ENCODE peak calls at places on chromosome 22, in four cellular contexts. N is astrocyte, R is vagina, U is tibial artery. G is an unnamed sample.

GRCh38 chr22:17867160-17867785 is 93.0 kb upstream of the BID start:
- DNase-seq in N (no peak), R (no peak), U (peak; percentile 55), G (no peak)

GRCh38 chr22:23256986-23257888 is 76.9 kb downstream of the BCR start:
- DNase-seq in N (no peak), R (no peak), U (peak; percentile 85), G (peak; percentile 65)

GRCh38 chr22:44260216-44261035 is 52.3 kb downstream of the SHISAL1 start:
- DNase-seq in N (no peak), R (no peak), U (peak; percentile 10), G (no peak)

GRCh38 chr22:31284756-31285155 is 7.5 kb downstream of the PIK3IP1 start:
- DNase-seq in N (no peak), R (no peak), U (no peak), G (no peak)

GRCh38 chr22:47778160-47778658 is 1015.8 kb downstream of the TBC1D22A start:
- DNase-seq in N (no peak), R (no peak), U (no peak), G (no peak)

GRCh38 chr22:31957970-31958594 is 13.7 kb downstream of the YWHAH start:
- DNase-seq in N (no peak), R (no peak), U (no peak), G (no peak)

GRCh38 chr22:34481090-34481489 is 560.8 kb upstream of the LARGE1 start:
- DNase-seq in N (no peak), R (no peak), U (no peak), G (no peak)

GRCh38 chr22:30187094-30187493 is 59.5 kb downstream of the LIF start:
- DNase-seq in N (no peak), R (no peak), U (no peak), G (no peak)

GRCh38 chr22:23305321-23305910 is 125.1 kb downstream of the BCR start:
- DNase-seq in N (peak; percentile 59), R (no peak), U (peak; percentile 49), G (no peak)

GRCh38 chr22:24836282-24836681 is 30.3 kb downstream of the SGSM1 start:
- DNase-seq in N (no peak), R (no peak), U (no peak), G (no peak)

GRCh38 chr22:28243539-28243938 is 324.5 kb upstream of the PITPNB start:
- DNase-seq in N (peak; percentile 86), R (no peak), U (no peak), G (no peak)

GRCh38 chr22:28395520-28395919 is 284.1 kb downstream of the TTC28 start:
- DNase-seq in N (no peak), R (no peak), U (no peak), G (no peak)

GRCh38 chr22:24950272-24950902 is 2.1 kb upstream of the KIAA1671 start:
- DNase-seq in N (peak; percentile 66), R (no peak), U (no peak), G (no peak)

GRCh38 chr22:36084717-36085116 is 56.1 kb upstream of the RBFOX2 start:
- DNase-seq in N (no peak), R (no peak), U (no peak), G (no peak)

GRCh38 chr22:17243524-17243923 is 24.3 kb upstream of the ADA2 start:
- DNase-seq in N (no peak), R (no peak), U (peak; percentile 36), G (no peak)

GRCh38 chr22:26360169-26360885 is 68.7 kb upstream of the ASPHD2 start:
- DNase-seq in N (peak; percentile 39), R (no peak), U (peak; percentile 69), G (peak; percentile 9)

GRCh38 chr22:29693151-29693550 is 26.7 kb upstream of the CABP7 start:
- DNase-seq in N (no peak), R (no peak), U (no peak), G (no peak)

GRCh38 chr22:31282748-31283468 is 9.4 kb downstream of the PIK3IP1 start:
- DNase-seq in N (no peak), R (no peak), U (no peak), G (no peak)

GRCh38 chr22:41772645-41773044 is 27.8 kb upstream of the CCDC134 start:
- DNase-seq in N (no peak), R (no peak), U (no peak), G (no peak)

GRCh38 chr22:24153353-24153752 is 27.9 kb upstream of the SUSD2 start:
- DNase-seq in N (no peak), R (no peak), U (no peak), G (no peak)

GRCh38 chr22:30397656-30398635 is 1.1 kb downstream of the SEC14L2 start:
- DNase-seq in N (no peak), R (no peak), U (no peak), G (no peak)

GRCh38 chr22:36201630-36202312 is at the start of gene APOL4:
- DNase-seq in N (no peak), R (no peak), U (peak; percentile 66), G (peak; percentile 15)

GRCh38 chr22:28560005-28560742 is 119.5 kb downstream of the TTC28 start:
- DNase-seq in N (peak; percentile 69), R (no peak), U (no peak), G (no peak)

GRCh38 chr22:26585104-26585790 is 4.7 kb downstream of the TPST2 start:
- DNase-seq in N (peak; percentile 72), R (no peak), U (peak; percentile 45), G (no peak)

GRCh38 chr22:24060375-24060788 is 49.3 kb downstream of the CABIN1 start:
- DNase-seq in N (peak; percentile 94), R (no peak), U (peak; percentile 76), G (peak; percentile 45)

GRCh38 chr22:44881624-44882023 is 128.2 kb downstream of the PHF21B start:
- DNase-seq in N (no peak), R (no peak), U (no peak), G (no peak)

GRCh38 chr22:26918236-26918635 is 260.8 kb downstream of the MIAT start:
- DNase-seq in N (no peak), R (no peak), U (no peak), G (no peak)

GRCh38 chr22:27870234-27871191 is 48.5 kb downstream of the PITPNB start:
- DNase-seq in N (no peak), R (no peak), U (no peak), G (no peak)

GRCh38 chr22:31083923-31084810 is 3.0 kb downstream of the SMTN start:
- DNase-seq in N (no peak), R (no peak), U (no peak), G (no peak)

GRCh38 chr22:24137595-24137994 is 43.7 kb upstream of the SUSD2 start:
- DNase-seq in N (peak; percentile 60), R (no peak), U (no peak), G (no peak)

GRCh38 chr22:23068832-23069385 is 1.4 kb upstream of the GNAZ start:
- DNase-seq in N (no peak), R (no peak), U (peak; percentile 7), G (no peak)

DNA sequence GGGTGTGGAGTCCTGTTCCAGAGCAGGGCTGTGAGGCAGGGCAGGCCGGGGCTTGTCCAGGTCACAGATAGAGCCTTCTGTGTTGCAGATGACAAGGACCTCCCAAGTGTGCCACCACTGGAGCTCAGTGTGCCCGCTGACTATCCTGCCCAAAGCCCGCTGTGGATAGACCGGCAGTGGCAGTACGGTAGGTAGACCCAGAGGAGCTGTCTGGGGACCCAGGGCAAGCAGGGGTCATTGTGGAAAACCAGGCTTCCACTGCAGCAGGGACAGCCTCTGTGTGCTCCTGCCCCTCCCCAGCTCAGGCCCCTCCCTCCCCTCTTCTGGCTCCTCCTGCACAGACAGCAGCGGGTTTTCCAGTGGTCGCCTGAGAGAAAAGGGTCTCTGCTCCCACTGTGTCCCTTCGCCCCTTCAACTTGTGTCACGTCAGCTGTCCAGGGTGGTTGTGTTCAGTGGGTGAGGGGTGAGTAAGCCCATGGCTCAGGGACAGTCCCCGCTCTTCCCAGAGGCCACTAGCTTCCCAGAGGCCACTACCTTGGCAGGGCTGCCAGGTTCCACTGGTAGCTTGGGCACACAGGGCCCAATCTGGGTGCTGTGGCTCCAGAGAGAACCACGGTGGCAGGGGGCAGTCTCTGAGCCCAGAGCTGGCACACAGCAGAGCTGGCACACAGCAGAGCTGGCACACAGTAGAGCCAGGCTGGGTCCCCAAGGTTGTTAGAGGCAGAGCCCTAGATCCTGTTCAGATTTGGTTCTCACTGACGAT is 78.4 kb downstream of the MED15 start:
- DNase-seq in N (no peak), R (no peak), U (no peak), G (no peak)
- H3K36me3 ChIP-seq in N (peaks cover 22% of the 10 kb centered on the region), R (no peaks in the 10 kb centered on the region), U (peaks cover 54% of the 10 kb centered on the region), G (peaks cover 53% of the 10 kb centered on the region)

GRCh38 chr22:49260681-49261580 is 566.7 kb downstream of the BRD1 start:
- DNase-seq in N (no peak), R (no peak), U (peak; percentile 14), G (no peak)

GRCh38 chr22:49263101-49263500 is 564.6 kb downstream of the BRD1 start:
- DNase-seq in N (no peak), R (no peak), U (no peak), G (no peak)

GRCh38 chr22:49259870-49260615 is 567.6 kb downstream of the BRD1 start:
- DNase-seq in N (no peak), R (no peak), U (peak; percentile 5), G (no peak)

GRCh38 chr22:49261616-49262015 is 566.1 kb downstream of the BRD1 start:
- DNase-seq in N (no peak), R (no peak), U (peak; percentile 4), G (no peak)

DNA sequence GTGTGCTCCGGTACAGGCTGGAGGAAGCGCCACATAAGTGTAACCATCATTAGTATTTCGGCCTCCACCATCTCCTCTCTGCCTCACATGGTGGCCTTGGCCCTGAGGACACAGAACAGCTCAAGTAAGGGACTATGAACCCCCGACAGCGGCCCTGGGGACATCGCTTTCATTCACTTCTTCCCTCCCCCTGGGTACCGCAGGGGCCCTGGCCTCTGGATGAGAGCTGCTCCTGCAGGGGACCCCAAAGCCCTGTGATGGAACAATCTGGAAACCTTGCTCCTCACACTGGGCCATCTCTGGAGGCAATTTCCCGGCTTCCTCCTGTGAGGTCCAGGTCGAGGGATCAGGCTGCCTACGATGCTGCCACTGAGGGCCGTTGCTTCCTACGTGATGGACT is 565.5 kb downstream of the BRD1 start:
- DNase-seq in N (no peak), R (no peak), U (peak; percentile 9), G (no peak)
- H3K4me1 ChIP-seq in N (no peaks in the 10 kb centered on the region), R (no peaks in the 10 kb centered on the region), U (no peaks in the 10 kb centered on the region), G (no peaks in the 10 kb centered on the region)

DNA sequence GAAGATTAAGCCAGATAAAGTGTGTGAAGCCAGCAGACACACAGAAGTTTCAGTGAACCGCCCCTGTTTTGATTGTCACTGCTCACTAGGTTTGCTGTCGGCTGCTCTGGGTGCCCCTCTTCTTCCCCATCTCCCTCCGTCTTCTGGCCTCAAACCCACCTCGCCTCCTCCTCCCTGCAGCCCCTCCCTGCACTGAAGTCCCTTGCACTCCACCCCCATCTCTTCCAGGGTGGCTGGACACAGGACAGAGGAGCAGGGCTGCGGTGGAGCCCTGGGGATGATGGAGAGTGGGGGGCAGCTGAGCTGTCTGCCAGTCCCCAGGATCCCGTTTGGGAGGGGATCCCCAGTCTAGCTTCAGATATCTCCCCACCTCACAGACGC is 53.5 kb downstream of the CYTH4 start:
- DNase-seq in N (no peak), R (no peak), U (no peak), G (no peak)
- H3K27me3 ChIP-seq in N (peaks cover 10% of the 10 kb centered on the region), R (peaks cover 7% of the 10 kb centered on the region), U (no peaks in the 10 kb centered on the region), G (peaks cover 17% of the 10 kb centered on the region)

DNA sequence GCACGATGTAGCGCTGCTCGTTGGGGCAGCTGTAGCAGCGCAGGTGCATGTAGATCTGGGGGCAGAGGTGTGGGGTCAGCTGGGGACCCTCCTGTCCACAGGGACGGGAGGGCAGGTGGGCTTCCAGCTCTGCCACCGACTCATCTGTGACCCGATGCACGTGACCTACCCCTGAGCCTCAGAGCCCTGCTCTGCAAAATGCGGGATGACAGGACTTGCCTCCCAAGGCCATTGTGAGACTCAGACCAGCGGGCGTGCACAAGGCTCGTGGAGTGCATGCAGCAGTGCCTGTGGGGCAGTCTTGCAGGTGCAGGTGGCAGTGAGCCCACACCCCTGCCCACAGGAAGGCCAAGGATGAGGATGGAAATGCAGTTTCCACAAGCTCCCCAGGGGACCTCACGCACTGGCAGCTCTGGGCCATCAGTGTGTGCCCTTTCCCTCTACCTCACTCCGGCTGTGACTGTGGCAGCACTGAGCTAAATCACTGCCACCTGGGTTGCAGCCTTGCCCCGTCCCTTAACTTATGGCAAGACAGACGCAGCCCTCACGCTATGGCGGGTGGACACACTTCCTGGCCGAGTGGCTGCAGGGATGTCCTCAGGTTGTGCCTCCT is 26.7 kb downstream of the TMEM184B start:
- DNase-seq in N (no peak), R (no peak), U (no peak), G (no peak)
- H3K36me3 ChIP-seq in N (peaks cover 10% of the 10 kb centered on the region), R (no peaks in the 10 kb centered on the region), U (peaks cover 8% of the 10 kb centered on the region), G (peaks cover 19% of the 10 kb centered on the region)